ENCODE peak calls at places on chromosomes 6 and 20, in six cellular contexts. G, Q, F, P, S and E are unnamed samples.

GRCh38 chr6:13327691-13328075 is 654 bp downstream of the TBC1D7 start:
- DNase-seq in G (no peak), Q (no peak), F (no peak), P (no peak), S (no peak), E (no peak)

GRCh38 chr6:48037946-48038345 is 73.1 kb downstream of the PTCHD4 start:
- DNase-seq in G (no peak), Q (no peak), F (no peak), P (no peak), S (no peak), E (no peak)

GRCh38 chr6:44558315-44559227 is 171.1 kb downstream of the CDC5L start:
- DNase-seq in G (no peak), Q (no peak), F (no peak), P (no peak), S (no peak), E (no peak)

GRCh38 chr20:358891-359555 is 12.1 kb downstream of the NRSN2 start:
- DNase-seq in G (no peak), Q (no peak), F (no peak), P (no peak), S (no peak), E (no peak)

GRCh38 chr6:70531133-70531532 is 35.6 kb upstream of the SDHAF4 start:
- DNase-seq in G (no peak), Q (no peak), F (no peak), P (no peak), S (no peak), E (no peak)

GRCh38 chr6:167543602-167544506 is 219.0 kb downstream of the TTLL2 start:
- DNase-seq in G (no peak), Q (no peak), F (peak), P (no peak), S (peak), E (no peak)

GRCh38 chr6:21594427-21595264 is 1.1 kb downstream of the SOX4 start:
- DNase-seq in G (peak), Q (peak), F (peak), P (no peak), S (peak), E (peak)

GRCh38 chr6:3293271-3294155 is 34.8 kb downstream of the PSMG4 start:
- DNase-seq in G (no peak), Q (no peak), F (peak), P (no peak), S (no peak), E (no peak)

GRCh38 chr6:111926731-111927302 is 53.6 kb upstream of the FYN start:
- DNase-seq in G (no peak), Q (no peak), F (no peak), P (no peak), S (no peak), E (no peak)

GRCh38 chr6:26439552-26440125 is 665 bp upstream of the BTN3A3 start:
- DNase-seq in G (no peak), Q (no peak), F (no peak), P (no peak), S (no peak), E (no peak)

GRCh38 chr20:3130051-3130600 is 29.5 kb downstream of the FASTKD5 start:
- DNase-seq in G (no peak), Q (no peak), F (no peak), P (no peak), S (no peak), E (no peak)

GRCh38 chr20:38152175-38153010 is 12.7 kb downstream of the TGM2 start:
- DNase-seq in G (peak), Q (peak), F (peak), P (no peak), S (peak), E (peak)

GRCh38 chr6:72595812-72596211 is 26.1 kb upstream of the KCNQ5 start:
- DNase-seq in G (no peak), Q (no peak), F (no peak), P (no peak), S (no peak), E (no peak)

GRCh38 chr20:42204261-42204660 is 586.1 kb upstream of the CHD6 start:
- DNase-seq in G (no peak), Q (no peak), F (no peak), P (no peak), S (no peak), E (no peak)
- TF ChIP-seq CTCF in G (peak), Q (peak), F (peak), P (no peak), S (peak), E (no peak)

DNA sequence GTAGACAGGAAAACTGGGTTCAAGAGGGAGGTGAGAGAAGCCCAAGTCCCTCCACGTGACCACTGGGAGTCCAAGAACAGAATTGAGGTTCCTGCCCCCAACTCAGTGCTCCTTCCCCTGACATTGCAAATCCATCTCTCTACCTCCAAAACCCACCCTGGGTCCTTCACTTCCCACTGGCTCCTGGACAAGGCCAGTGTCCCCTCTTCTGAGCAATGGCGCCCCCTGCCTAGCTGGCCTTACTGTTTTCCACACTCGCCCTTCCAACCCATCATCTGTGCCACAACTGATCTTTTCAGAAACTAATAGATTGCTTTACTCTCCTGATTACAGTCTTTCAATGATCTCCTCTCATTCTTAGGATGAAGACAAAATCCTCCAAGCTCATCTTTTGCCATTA is 200.3 kb downstream of the ANKRD60 start:
- DNase-seq in G (no peak), Q (peak), F (no peak), P (no peak), S (no peak), E (no peak)
- TF ChIP-seq CTCF in G (peak), Q (peak), F (no peak), P (peak), S (peak), E (no peak)

GRCh38 chr6:91804981-91805380 is 1218.1 kb upstream of the MAP3K7 start:
- DNase-seq in G (no peak), Q (no peak), F (no peak), P (no peak), S (no peak), E (no peak)
- TF ChIP-seq CTCF in G (no peak), Q (no peak), F (no peak), P (no peak), S (no peak), E (no peak)

DNA sequence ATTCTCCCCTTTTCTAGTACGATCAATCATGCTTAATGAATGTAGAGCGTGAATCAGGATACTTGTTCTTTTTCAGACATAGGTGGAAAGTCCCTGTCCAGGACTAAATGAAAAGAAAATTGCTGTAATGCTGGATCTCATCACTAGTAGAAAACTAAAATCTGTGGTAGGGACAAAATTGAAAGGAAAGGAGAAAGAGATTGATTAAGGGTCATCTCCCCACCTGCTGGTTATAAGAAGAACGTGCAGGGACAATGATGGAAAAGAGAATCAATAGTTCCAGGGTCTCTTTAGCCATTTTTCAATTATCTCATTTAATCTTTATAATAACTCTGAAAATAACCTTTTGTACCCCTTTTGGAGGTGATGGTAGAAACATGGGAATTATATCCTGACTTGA is 18.7 kb upstream of the HLA-DRB1 start:
- DNase-seq in G (no peak), Q (no peak), F (no peak), P (no peak), S (no peak), E (no peak)
- TF ChIP-seq CTCF in G (no peak), Q (peak), F (no peak), P (no peak), S (no peak), E (peak)

GRCh38 chr6:40918035-40918651 is 120.9 kb downstream of the UNC5CL start:
- DNase-seq in G (no peak), Q (no peak), F (no peak), P (no peak), S (no peak), E (no peak)
- TF ChIP-seq CTCF in G (no peak), Q (no peak), F (no peak), P (no peak), S (no peak), E (no peak)

GRCh38 chr6:51490101-51490500 is 597.3 kb downstream of the PKHD1 start:
- DNase-seq in G (no peak), Q (no peak), F (no peak), P (no peak), S (no peak), E (no peak)

GRCh38 chr6:51495016-51495805 is 592.2 kb downstream of the PKHD1 start:
- DNase-seq in G (no peak), Q (no peak), F (no peak), P (no peak), S (no peak), E (no peak)

GRCh38 chr6:51495806-51496380 is 591.5 kb downstream of the PKHD1 start:
- DNase-seq in G (no peak), Q (no peak), F (no peak), P (no peak), S (no peak), E (no peak)

GRCh38 chr6:51489133-51489532 is 598.3 kb downstream of the PKHD1 start:
- DNase-seq in G (no peak), Q (peak), F (no peak), P (no peak), S (no peak), E (no peak)

DNA sequence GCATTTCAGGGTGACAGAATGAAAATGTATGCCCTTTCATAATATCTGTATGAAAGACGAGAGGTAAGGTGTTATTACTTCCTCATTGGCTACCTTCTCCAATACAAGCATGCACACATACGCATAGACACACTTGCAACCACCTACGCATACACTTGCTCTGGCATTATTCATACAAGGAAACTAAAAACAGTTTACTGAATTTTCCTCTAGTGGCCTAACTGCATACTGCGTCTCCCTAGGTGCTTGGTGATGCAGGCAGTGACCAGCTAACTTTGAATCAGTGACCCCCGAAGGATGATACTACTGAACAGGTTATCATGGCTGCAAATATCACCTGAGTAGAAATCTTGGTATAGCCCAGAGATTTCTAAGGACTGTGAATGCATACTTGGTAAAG is 593.1 kb downstream of the PKHD1 start:
- DNase-seq in G (no peak), Q (no peak), F (no peak), P (no peak), S (no peak), E (no peak)
- TF ChIP-seq CTCF in G (no peak), Q (peak), F (no peak), P (no peak), S (no peak), E (no peak)

GRCh38 chr6:76701610-76702009 is 629.1 kb upstream of the IMPG1 start:
- DNase-seq in G (no peak), Q (no peak), F (no peak), P (no peak), S (no peak), E (no peak)
- TF ChIP-seq CTCF in G (no peak), Q (no peak), F (no peak), P (no peak), S (no peak), E (no peak)

GRCh38 chr6:161837854-161838253 is 564.0 kb upstream of the AGPAT4 start:
- DNase-seq in G (no peak), Q (no peak), F (no peak), P (no peak), S (no peak), E (no peak)

GRCh38 chr6:161837449-161837735 is 563.5 kb upstream of the AGPAT4 start:
- DNase-seq in G (no peak), Q (no peak), F (no peak), P (no peak), S (no peak), E (no peak)

GRCh38 chr6:161833099-161833860 is 559.4 kb upstream of the AGPAT4 start:
- DNase-seq in G (no peak), Q (no peak), F (no peak), P (no peak), S (no peak), E (no peak)

GRCh38 chr6:161836643-161837448 is 563.0 kb upstream of the AGPAT4 start:
- DNase-seq in G (no peak), Q (no peak), F (no peak), P (peak), S (no peak), E (no peak)

DNA sequence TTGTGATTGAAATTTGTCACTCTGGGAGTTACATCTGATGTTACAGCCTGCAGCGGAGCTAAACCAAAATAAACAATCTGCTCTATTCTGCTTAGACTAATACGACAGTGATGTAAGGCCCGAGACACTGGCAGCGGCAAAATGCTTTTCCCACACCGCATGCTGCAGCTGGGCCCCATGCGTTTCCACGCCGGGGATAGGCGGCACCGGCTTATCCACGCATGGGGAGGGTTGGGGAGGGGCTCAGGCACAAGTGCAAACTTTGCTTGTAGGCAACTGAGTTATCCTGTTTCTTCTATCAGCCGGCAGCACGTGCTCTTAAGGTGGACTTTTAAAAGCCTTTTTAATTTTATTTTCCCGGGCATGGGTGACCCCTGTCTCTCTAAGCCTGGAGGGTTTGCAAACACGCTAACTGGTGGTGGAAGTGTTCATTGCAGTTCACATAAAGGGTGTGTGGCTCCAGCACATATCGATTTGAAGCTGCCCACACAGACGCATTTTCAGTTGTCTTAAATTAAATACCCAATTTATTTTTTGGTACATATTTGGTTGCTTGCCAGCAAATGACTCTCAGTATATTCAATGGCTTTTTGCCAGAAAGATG is 561.7 kb upstream of the AGPAT4 start:
- DNase-seq in G (no peak), Q (peak), F (no peak), P (no peak), S (no peak), E (no peak)
- TF ChIP-seq CTCF in G (no peak), Q (peak), F (no peak), P (no peak), S (no peak), E (no peak)

GRCh38 chr20:42961771-42962170 is 227.9 kb downstream of the PTPRT start:
- DNase-seq in G (no peak), Q (no peak), F (no peak), P (no peak), S (no peak), E (no peak)

GRCh38 chr20:42959996-42960395 is 229.7 kb downstream of the PTPRT start:
- DNase-seq in G (no peak), Q (no peak), F (no peak), P (no peak), S (no peak), E (no peak)

GRCh38 chr20:42955713-42956112 is 234.0 kb downstream of the PTPRT start:
- DNase-seq in G (no peak), Q (no peak), F (no peak), P (no peak), S (no peak), E (no peak)

GRCh38 chr20:42957014-42957694 is 232.6 kb downstream of the PTPRT start:
- DNase-seq in G (no peak), Q (no peak), F (no peak), P (no peak), S (no peak), E (no peak)

GRCh38 chr20:42958367-42959112 is 231.2 kb downstream of the PTPRT start:
- DNase-seq in G (no peak), Q (no peak), F (no peak), P (no peak), S (no peak), E (no peak)
- TF ChIP-seq CTCF in G (no peak), Q (no peak), F (no peak), P (no peak), S (no peak), E (no peak)

DNA sequence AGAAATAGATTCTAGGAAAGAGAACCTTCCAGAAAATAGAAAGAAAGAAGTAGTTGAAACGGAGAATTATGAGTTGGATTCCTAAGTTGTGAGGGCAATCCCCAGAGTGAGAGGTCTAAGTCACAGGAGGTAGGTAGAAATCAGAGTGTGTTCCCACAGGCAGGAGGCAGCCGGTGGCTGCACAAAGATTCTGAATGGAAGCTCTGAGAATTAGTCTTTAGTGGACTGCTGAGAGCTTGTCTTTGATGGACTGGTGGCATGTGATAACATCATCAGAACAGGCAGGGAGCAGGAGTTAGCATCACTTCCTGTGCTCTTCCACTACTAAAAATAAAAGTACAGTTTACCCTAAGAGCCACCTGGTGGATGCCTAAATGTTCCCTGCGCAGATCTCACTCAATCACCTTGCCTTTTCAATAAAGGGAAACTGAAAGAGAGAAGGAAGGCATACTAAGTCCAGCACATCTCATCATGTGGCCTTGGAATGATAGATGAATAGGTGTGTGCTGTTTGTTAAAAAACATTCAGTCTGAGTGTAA is 294.6 kb upstream of the POU3F2 start:
- DNase-seq in G (no peak), Q (peak), F (no peak), P (no peak), S (no peak), E (no peak)
- TF ChIP-seq CTCF in G (no peak), Q (peak), F (no peak), P (peak), S (no peak), E (no peak)